ENCODE peak calls at places on chromosome 19, in nine cellular contexts. K is heart left ventricle; M is choroid plexus epithelial cell; I is WTC11; Q is heart right ventricle; W is HFF-Myc; F is CD8-positive, alpha-beta T cell; Z is OCI-LY7; Y is endodermal cell. P is an unnamed sample.

GRCh38 chr19:49014870-49015255 is 2.0 kb downstream of the LHB start:
- DNase-seq in Q (no peak), F (no peak), I (no peak), K (no peak), M (no peak), Z (no peak), W (no peak), Y (no peak), P (no peak)

GRCh38 chr19:3606174-3606689 is 443 bp downstream of the TBXA2R start:
- DNase-seq in Q (no peak), K (no peak), Z (no peak), W (no peak), M (no peak), F (no peak), Y (peak; percentile 82), I (peak; percentile 49), P (peak; percentile 38)

GRCh38 chr19:2191456-2191931 is 27.8 kb downstream of the DOT1L start:
- DNase-seq in W (no peak), K (no peak), Q (no peak), Z (no peak), M (no peak), Y (no peak), F (no peak), I (no peak), P (no peak)

GRCh38 chr19:7535035-7535992 is at the start of gene PNPLA6:
- DNase-seq in F (peak; percentile 84), M (peak; percentile 97), Y (peak; percentile 97), K (peak; percentile 97), W (peak; percentile 76), Q (peak; percentile 98), I (peak; percentile 96), Z (peak; percentile 95), P (peak; percentile 93)

GRCh38 chr19:35000338-35000646 is 169 bp downstream of the GRAMD1A start:
- DNase-seq in W (no peak), M (no peak), K (no peak), Z (no peak), F (no peak), I (no peak), Q (no peak), Y (no peak), P (no peak)

GRCh38 chr19:31317098-31317497 is 32.1 kb downstream of the TSHZ3 start:
- DNase-seq in I (no peak), F (no peak), M (no peak), K (no peak), Y (peak; percentile 38), Q (no peak), W (no peak), Z (no peak), P (no peak)

GRCh38 chr19:41691268-41691970 is 3.3 kb upstream of the CEACAM7 start:
- DNase-seq in Z (no peak), W (no peak), K (no peak), F (no peak), Y (peak; percentile 87), M (peak; percentile 15), I (peak; percentile 69), Q (no peak), P (no peak)

GRCh38 chr19:54660967-54661366 is 1.8 kb upstream of the LILRB4 start:
- DNase-seq in M (no peak), Z (peak; percentile 29), Y (no peak), W (no peak), K (no peak), Q (no peak), I (no peak), F (no peak), P (no peak)

GRCh38 chr19:27777726-27778125 is 1435.2 kb downstream of the UQCRFS1 start:
- DNase-seq in F (no peak), W (no peak), Z (peak; percentile 25), Q (no peak), I (no peak), Y (peak; percentile 71), K (no peak), M (peak; percentile 14), P (no peak)

GRCh38 chr19:5131866-5132561 is 163.1 kb downstream of the KDM4B start:
- DNase-seq in M (no peak), F (no peak), K (no peak), Q (no peak), W (no peak), Y (no peak), I (no peak), Z (peak; percentile 57), P (no peak)

GRCh38 chr19:2300533-2300932 is 7.4 kb downstream of the LINGO3 start:
- DNase-seq in I (no peak), M (no peak), F (no peak), Z (no peak), Q (no peak), K (no peak), Y (no peak), W (no peak), P (no peak)

GRCh38 chr19:10568444-10568825 is 344 bp downstream of the CDKN2D start:
- DNase-seq in W (no peak), Y (peak; percentile 90), Z (peak; percentile 77), Q (no peak), F (no peak), M (no peak), K (no peak), I (peak; percentile 74), P (no peak)

GRCh38 chr19:10567696-10568443 is 909 bp downstream of the CDKN2D start:
- DNase-seq in I (no peak), K (no peak), W (no peak), M (no peak), Z (no peak), Y (no peak), Q (no peak), F (no peak), P (no peak)

GRCh38 chr19:10566658-10567410 is 1.0 kb upstream of the KRI1 start:
- DNase-seq in M (no peak), W (no peak), I (no peak), K (no peak), Y (peak; percentile 63), F (no peak), Z (peak; percentile 45), Q (no peak), P (peak; percentile 75)

GRCh38 chr19:10566408-10566657 is 523 bp upstream of the KRI1 start:
- DNase-seq in F (no peak), Y (no peak), K (no peak), Q (no peak), M (no peak), W (no peak), I (no peak), Z (no peak), P (no peak)

DNA sequence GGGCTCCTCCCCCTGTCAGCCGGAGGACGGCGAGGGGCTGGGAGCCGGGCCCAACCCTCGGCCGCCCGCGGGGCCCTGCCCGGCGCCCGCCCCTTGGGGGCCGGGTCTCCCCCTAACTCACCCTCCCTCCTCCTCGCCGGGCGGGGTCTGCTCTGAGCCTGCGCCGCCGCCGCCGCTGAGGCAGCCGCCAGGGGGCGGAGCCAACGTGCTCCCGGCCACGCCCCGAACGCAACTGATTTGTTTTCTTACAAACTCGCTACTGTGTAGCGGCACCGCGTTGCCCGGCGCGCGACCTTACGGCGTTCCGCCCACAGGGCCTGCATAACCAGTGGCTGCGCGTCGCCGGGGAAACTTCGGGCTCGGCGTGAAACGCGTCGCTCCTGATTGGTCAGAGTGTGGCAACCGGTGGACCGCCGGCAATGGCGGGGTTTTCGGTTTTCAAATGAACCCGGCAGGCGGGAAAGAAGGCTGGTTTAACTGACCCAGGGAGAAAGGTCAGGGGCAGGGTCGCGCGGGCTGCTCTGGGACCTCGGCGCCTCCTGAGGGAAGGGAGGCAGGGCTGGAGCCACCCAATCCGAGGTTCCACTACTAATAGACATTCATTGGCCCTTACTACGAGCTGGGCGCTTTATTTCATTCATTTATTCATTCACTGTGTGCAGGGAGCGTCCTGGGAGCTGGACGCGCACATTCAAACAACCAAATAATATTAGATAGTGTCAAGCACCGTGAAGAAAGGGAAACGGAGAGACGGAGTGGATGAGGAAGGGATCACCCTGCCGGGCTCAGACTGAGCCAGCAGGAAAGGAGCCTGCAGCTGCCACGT is at the start of gene CDKN2D:
- DNase-seq in I (peak; percentile 100), M (peak; percentile 100), K (peak; percentile 100), W (peak; percentile 96), Y (peak; percentile 100), F (peak; percentile 100), Z (peak; percentile 100), Q (peak; percentile 100), P (peak; percentile 100)
- TF ChIP-seq CTCF in I (no peak), M (no peak), K (peak; percentile 62), W (no peak), Y (peak; percentile 28), F (no peak), Z (no peak), Q (peak; percentile 40), P (no peak)

DNA sequence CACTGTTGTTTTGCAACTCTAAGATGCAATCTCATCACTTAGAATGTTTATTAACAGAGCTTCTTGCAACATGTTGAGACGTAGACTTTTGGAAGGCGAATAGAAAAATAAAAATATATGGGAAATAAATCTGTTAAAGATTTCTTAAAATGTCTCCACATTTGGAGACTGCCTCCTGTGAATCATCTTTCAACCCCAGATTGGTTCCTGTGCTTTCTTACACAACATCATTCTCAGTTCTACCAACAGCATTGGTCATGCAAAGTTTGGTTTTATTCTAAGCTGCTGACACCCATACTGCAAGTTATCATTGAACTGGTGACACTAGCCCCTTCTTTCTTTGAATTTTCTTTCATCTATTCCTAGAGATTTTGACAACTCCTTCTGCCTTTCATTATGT is 1.6 kb upstream of the IGFL3 start:
- DNase-seq in K (no peak), Y (no peak), Z (no peak), W (no peak), Q (no peak), F (no peak), I (no peak), M (no peak), P (no peak)
- TF ChIP-seq CTCF in K (no peak), Y (no peak), Z (no peak), W (no peak), Q (no peak), F (no peak), I (no peak), M (no peak), P (no peak)

GRCh38 chr19:40553885-40554857 is 22.5 kb upstream of the SHKBP1 start:
- DNase-seq in K (no peak), Y (peak; percentile 86), Z (no peak), Q (no peak), M (no peak), F (no peak), I (peak; percentile 72), W (no peak), P (no peak)
- TF ChIP-seq CTCF in K (no peak), Y (no peak), Z (no peak), Q (no peak), M (no peak), F (no peak), I (no peak), W (no peak), P (no peak)

DNA sequence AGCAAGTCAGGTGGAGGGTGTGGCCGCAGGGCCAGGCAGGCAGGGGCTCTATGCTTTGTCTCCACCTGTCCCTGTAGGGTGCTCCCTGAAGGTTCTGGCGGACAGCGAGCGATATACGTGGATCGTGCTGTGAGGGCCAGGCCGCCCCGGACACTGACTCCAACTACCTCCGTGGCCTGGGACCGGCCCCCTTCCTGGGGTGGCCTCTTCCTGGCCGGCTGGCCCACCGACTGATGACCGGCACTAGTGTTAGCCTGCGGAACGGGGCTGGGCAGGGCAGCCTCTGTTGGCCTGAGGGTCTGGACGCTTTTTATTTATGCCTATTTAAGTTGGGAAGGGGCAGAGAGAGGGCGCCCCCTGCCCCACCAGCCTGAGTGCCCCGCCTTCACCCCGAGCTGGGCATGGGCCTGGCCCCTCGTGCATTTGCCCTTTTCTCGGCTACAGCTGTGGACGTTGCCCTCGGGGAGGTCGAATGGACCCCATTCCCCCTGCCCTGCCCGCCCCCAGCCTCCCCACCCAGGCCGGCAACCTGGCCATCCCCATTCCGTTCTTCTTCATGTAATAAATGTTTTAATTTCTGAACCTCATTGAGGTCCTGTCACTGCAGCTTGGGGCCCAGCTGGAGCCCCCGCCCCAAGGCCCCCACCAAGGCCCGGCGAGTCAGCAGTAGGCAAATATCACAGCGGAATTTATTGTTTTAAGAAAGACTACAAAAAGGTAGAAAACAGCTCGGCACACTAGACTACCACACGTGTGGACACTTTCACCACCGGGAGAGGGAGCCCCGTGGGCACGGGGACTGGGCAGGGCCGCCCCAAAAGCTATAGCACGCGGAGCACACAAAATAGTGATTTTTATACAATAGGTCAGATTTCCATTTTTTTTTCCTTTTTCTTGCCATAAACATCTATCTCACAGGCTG is 8.8 kb downstream of the DCAF15 start:
- DNase-seq in Y (no peak), F (no peak), K (no peak), M (no peak), Z (no peak), W (no peak), I (no peak), Q (no peak), P (no peak)
- TF ChIP-seq CTCF in Y (no peak), F (no peak), K (no peak), M (peak; percentile 19), Z (no peak), W (no peak), I (no peak), Q (no peak), P (no peak)

P was measured in natural killer cell.